ENCODE peak calls at places on chromosomes 6 and 20, in four cellular contexts. B is AG04450, Q is GM18507, N is dermis blood vessel endothelial cell. P is an unnamed sample.

GRCh38 chr6:96898241-96898851 is 655 bp upstream of the NDUFAF4 start:
- DNase-seq in B (no peak), Q (no peak), N (peak), P (no peak)

GRCh38 chr20:24502184-24502583 is 32.8 kb downstream of the SYNDIG1 start:
- DNase-seq in B (no peak), Q (no peak), N (no peak), P (peak)

GRCh38 chr6:125747589-125748533 is 1.6 kb upstream of the HEY2 start:
- DNase-seq in B (no peak), Q (no peak), N (peak), P (no peak)

GRCh38 chr20:2132461-2132901 is 30.9 kb downstream of the STK35 start:
- DNase-seq in B (no peak), Q (no peak), N (no peak), P (no peak)

GRCh38 chr6:103723438-103723837 is 1136.3 kb downstream of the HACE1 start:
- DNase-seq in B (no peak), Q (no peak), N (no peak), P (no peak)

GRCh38 chr20:36028106-36028826 is 59.9 kb downstream of the CNBD2 start:
- DNase-seq in B (no peak), Q (no peak), N (no peak), P (no peak)

GRCh38 chr20:33477386-33478234 is 12.3 kb upstream of the CBFA2T2 start:
- DNase-seq in B (no peak), Q (no peak), N (no peak), P (no peak)

GRCh38 chr6:119986934-119987549 is 637.5 kb upstream of the MAN1A1 start:
- DNase-seq in B (no peak), Q (no peak), N (no peak), P (no peak)

GRCh38 chr6:145904878-145905277 is 59.3 kb downstream of the SHPRH start:
- DNase-seq in B (no peak), Q (no peak), N (no peak), P (no peak)

GRCh38 chr6:31419842-31420241 is 16.4 kb downstream of the MICA start:
- DNase-seq in B (no peak), Q (no peak), N (no peak), P (no peak)

GRCh38 chr6:157036245-157036681 is 259.1 kb downstream of the ARID1B start:
- DNase-seq in B (no peak), Q (no peak), N (no peak), P (no peak)

GRCh38 chr20:44430270-44431065 is 45.2 kb upstream of the TTPAL start:
- DNase-seq in B (no peak), Q (no peak), N (no peak), P (no peak)

GRCh38 chr6:112429226-112429625 is 82.1 kb downstream of the RFPL4B start:
- DNase-seq in B (no peak), Q (no peak), N (peak), P (no peak)

GRCh38 chr6:33249732-33250625 is 21.7 kb downstream of the VPS52 start:
- DNase-seq in B (no peak), Q (no peak), N (peak), P (peak)

GRCh38 chr6:12849420-12850200 is 133.0 kb downstream of the PHACTR1 start:
- DNase-seq in B (no peak), Q (no peak), N (no peak), P (no peak)

GRCh38 chr6:72524011-72524645 is 97.7 kb upstream of the KCNQ5 start:
- DNase-seq in B (no peak), Q (no peak), N (no peak), P (no peak)

GRCh38 chr6:13273202-13273930 is 55.0 kb downstream of the TBC1D7 start:
- DNase-seq in B (no peak), Q (no peak), N (no peak), P (peak)

GRCh38 chr6:119267506-119267905 is 82.1 kb downstream of the MAN1A1 start:
- DNase-seq in B (no peak), Q (no peak), N (no peak), P (no peak)

GRCh38 chr20:2652724-2653510 is 485 bp downstream of the NOP56 start:
- DNase-seq in B (no peak), Q (no peak), N (peak), P (peak)

GRCh38 chr6:134307074-134307473 is 10.8 kb downstream of the SGK1 start:
- DNase-seq in B (no peak), Q (no peak), N (no peak), P (no peak)

GRCh38 chr20:62900052-62900691 is 26.1 kb downstream of the DIDO1 start:
- DNase-seq in B (peak), Q (peak), N (peak), P (peak)

GRCh38 chr20:25044660-25045342 is 13.1 kb downstream of the ACSS1 start:
- DNase-seq in B (no peak), Q (no peak), N (no peak), P (no peak)

GRCh38 chr6:131460603-131460995 is 112.4 kb upstream of the ARG1 start:
- DNase-seq in B (no peak), Q (no peak), N (no peak), P (no peak)

GRCh38 chr6:4931530-4932505 is 72.0 kb downstream of the RPP40 start:
- DNase-seq in B (no peak), Q (no peak), N (peak), P (no peak)

GRCh38 chr6:38573800-38574395 is 65.8 kb downstream of the BTBD9 start:
- DNase-seq in B (no peak), Q (no peak), N (peak), P (no peak)

GRCh38 chr6:16179970-16180431 is 51.1 kb downstream of the MYLIP start:
- DNase-seq in B (no peak), Q (no peak), N (no peak), P (no peak)

GRCh38 chr6:10140824-10141223 is 274.1 kb downstream of the TFAP2A start:
- DNase-seq in B (no peak), Q (no peak), N (peak), P (no peak)

GRCh38 chr20:44896583-44896982 is 11.1 kb downstream of the YWHAB start:
- DNase-seq in B (no peak), Q (no peak), N (no peak), P (no peak)

GRCh38 chr20:16703570-16703969 is 26.3 kb upstream of the SNRPB2 start:
- DNase-seq in B (no peak), Q (no peak), N (no peak), P (no peak)

GRCh38 chr6:49888742-49889431 is 22.6 kb upstream of the CRISP1 start:
- DNase-seq in B (no peak), Q (no peak), N (no peak), P (no peak)

GRCh38 chr6:108738684-108739406 is 109.4 kb upstream of the ARMC2 start:
- DNase-seq in B (no peak), Q (no peak), N (peak), P (no peak)

GRCh38 chr20:53695797-53696527 is 102.3 kb upstream of the ZNF217 start:
- DNase-seq in B (no peak), Q (no peak), N (no peak), P (no peak)

GRCh38 chr20:64005394-64005793 is 24.5 kb downstream of the PRPF6 start:
- DNase-seq in B (no peak), Q (no peak), N (no peak), P (no peak)

GRCh38 chr20:24153101-24154040 is 164.8 kb upstream of the GGTLC1 start:
- DNase-seq in B (no peak), Q (no peak), N (no peak), P (no peak)

GRCh38 chr6:159760602-159761057 is 1.2 kb upstream of the ACAT2 start:
- DNase-seq in B (peak), Q (no peak), N (peak), P (peak)

GRCh38 chr6:44117397-44118128 is 9.7 kb downstream of the MRPL14 start:
- DNase-seq in B (no peak), Q (no peak), N (no peak), P (peak)

GRCh38 chr6:126535585-126535984 is 195.7 kb downstream of the CENPW start:
- DNase-seq in B (no peak), Q (no peak), N (no peak), P (no peak)

GRCh38 chr6:35048031-35048613 is 93.0 kb downstream of the TCP11 start:
- DNase-seq in B (no peak), Q (no peak), N (no peak), P (no peak)

GRCh38 chr6:139753198-139753861 is 378.9 kb upstream of the CITED2 start:
- DNase-seq in B (no peak), Q (no peak), N (no peak), P (peak)